ENCODE peak calls at places on chromosomes 4 and X, in nine cellular contexts. One of them, this sample, is unnamed. For H3K27me3, the result is how much of the 10 kb centered on the place peaks cover.

GRCh38 chr4:92255920-92256244 is 47.9 kb upstream of the GRID2 start:
- DNase-seq in GM23338: no peak
- DNase-seq in left ventricle myocardium inferior: no peak
- DNase-seq in naive thymus-derived CD4-positive, alpha-beta T cell: no peak
- DNase-seq in upper lobe of right lung: no peak
- DNase-seq in neural progenitor cell: no peak
- DNase-seq in iPS DF 6.9: no peak
- DNase-seq in dorsolateral prefrontal cortex: no peak
- DNase-seq in kidney epithelial cell: no peak
- DNase-seq in this sample: no peak

GRCh38 chrX:3567681-3568080 is 145.8 kb downstream of the PRKX start:
- DNase-seq in GM23338: no peak
- DNase-seq in left ventricle myocardium inferior: no peak
- DNase-seq in naive thymus-derived CD4-positive, alpha-beta T cell: no peak
- DNase-seq in upper lobe of right lung: no peak
- DNase-seq in neural progenitor cell: no peak
- DNase-seq in iPS DF 6.9: no peak
- DNase-seq in dorsolateral prefrontal cortex: no peak
- DNase-seq in kidney epithelial cell: no peak
- DNase-seq in this sample: no peak

GRCh38 chr4:61292322-61292721 is 92.2 kb downstream of the ADGRL3 start:
- DNase-seq in GM23338: no peak
- DNase-seq in left ventricle myocardium inferior: no peak
- DNase-seq in naive thymus-derived CD4-positive, alpha-beta T cell: no peak
- DNase-seq in upper lobe of right lung: no peak
- DNase-seq in neural progenitor cell: no peak
- DNase-seq in iPS DF 6.9: no peak
- DNase-seq in dorsolateral prefrontal cortex: no peak
- DNase-seq in kidney epithelial cell: no peak
- DNase-seq in this sample: no peak

GRCh38 chr4:178577933-178578332 is 1135.7 kb upstream of the AGA start:
- DNase-seq in GM23338: peak
- DNase-seq in left ventricle myocardium inferior: no peak
- DNase-seq in naive thymus-derived CD4-positive, alpha-beta T cell: no peak
- DNase-seq in upper lobe of right lung: no peak
- DNase-seq in neural progenitor cell: peak
- DNase-seq in iPS DF 6.9: no peak
- DNase-seq in dorsolateral prefrontal cortex: no peak
- DNase-seq in kidney epithelial cell: no peak
- DNase-seq in this sample: no peak

GRCh38 chr4:37634180-37634579 is 52.0 kb downstream of the RELL1 start:
- DNase-seq in GM23338: no peak
- DNase-seq in left ventricle myocardium inferior: no peak
- DNase-seq in naive thymus-derived CD4-positive, alpha-beta T cell: no peak
- DNase-seq in upper lobe of right lung: no peak
- DNase-seq in neural progenitor cell: no peak
- DNase-seq in iPS DF 6.9: no peak
- DNase-seq in dorsolateral prefrontal cortex: no peak
- DNase-seq in kidney epithelial cell: no peak
- DNase-seq in this sample: no peak

GRCh38 chr4:98642991-98643426 is 15.4 kb downstream of the TSPAN5 start:
- DNase-seq in GM23338: no peak
- DNase-seq in left ventricle myocardium inferior: no peak
- DNase-seq in naive thymus-derived CD4-positive, alpha-beta T cell: no peak
- DNase-seq in upper lobe of right lung: no peak
- DNase-seq in neural progenitor cell: no peak
- DNase-seq in iPS DF 6.9: no peak
- DNase-seq in dorsolateral prefrontal cortex: no peak
- DNase-seq in kidney epithelial cell: no peak
- DNase-seq in this sample: no peak

GRCh38 chr4:118373614-118374255 is 20.9 kb upstream of the PRSS12 start:
- DNase-seq in GM23338: no peak
- DNase-seq in left ventricle myocardium inferior: no peak
- DNase-seq in naive thymus-derived CD4-positive, alpha-beta T cell: no peak
- DNase-seq in upper lobe of right lung: no peak
- DNase-seq in neural progenitor cell: no peak
- DNase-seq in iPS DF 6.9: no peak
- DNase-seq in dorsolateral prefrontal cortex: no peak
- DNase-seq in kidney epithelial cell: no peak
- DNase-seq in this sample: no peak

GRCh38 chrX:135436966-135437866 is 15.5 kb downstream of the SMIM10L2A start:
- DNase-seq in GM23338: no peak
- DNase-seq in left ventricle myocardium inferior: no peak
- DNase-seq in naive thymus-derived CD4-positive, alpha-beta T cell: no peak
- DNase-seq in upper lobe of right lung: no peak
- DNase-seq in neural progenitor cell: no peak
- DNase-seq in iPS DF 6.9: no peak
- DNase-seq in dorsolateral prefrontal cortex: no peak
- DNase-seq in kidney epithelial cell: no peak
- DNase-seq in this sample: no peak

GRCh38 chr4:24063771-24064170 is 173.9 kb upstream of the PPARGC1A start:
- DNase-seq in GM23338: no peak
- DNase-seq in left ventricle myocardium inferior: no peak
- DNase-seq in naive thymus-derived CD4-positive, alpha-beta T cell: no peak
- DNase-seq in upper lobe of right lung: no peak
- DNase-seq in neural progenitor cell: no peak
- DNase-seq in iPS DF 6.9: no peak
- DNase-seq in dorsolateral prefrontal cortex: no peak
- DNase-seq in kidney epithelial cell: no peak
- DNase-seq in this sample: no peak

GRCh38 chr4:186196063-186196462 is 4.7 kb downstream of the CYP4V2 start:
- DNase-seq in GM23338: no peak
- DNase-seq in left ventricle myocardium inferior: no peak
- DNase-seq in naive thymus-derived CD4-positive, alpha-beta T cell: no peak
- DNase-seq in upper lobe of right lung: no peak
- DNase-seq in neural progenitor cell: no peak
- DNase-seq in iPS DF 6.9: no peak
- DNase-seq in dorsolateral prefrontal cortex: no peak
- DNase-seq in kidney epithelial cell: no peak
- DNase-seq in this sample: no peak

GRCh38 chr4:125041372-125041930 is 273.3 kb upstream of the FAT4 start:
- DNase-seq in GM23338: no peak
- DNase-seq in left ventricle myocardium inferior: no peak
- DNase-seq in naive thymus-derived CD4-positive, alpha-beta T cell: no peak
- DNase-seq in upper lobe of right lung: no peak
- DNase-seq in neural progenitor cell: no peak
- DNase-seq in iPS DF 6.9: no peak
- DNase-seq in dorsolateral prefrontal cortex: no peak
- DNase-seq in kidney epithelial cell: no peak
- DNase-seq in this sample: no peak

GRCh38 chrX:46029777-46030176 is 515.4 kb downstream of the ZNF674 start:
- DNase-seq in GM23338: no peak
- DNase-seq in left ventricle myocardium inferior: no peak
- DNase-seq in naive thymus-derived CD4-positive, alpha-beta T cell: no peak
- DNase-seq in upper lobe of right lung: no peak
- DNase-seq in neural progenitor cell: no peak
- DNase-seq in iPS DF 6.9: no peak
- DNase-seq in dorsolateral prefrontal cortex: no peak
- DNase-seq in kidney epithelial cell: no peak
- DNase-seq in this sample: no peak

GRCh38 chr4:30269850-30270249 is 450.3 kb upstream of the PCDH7 start:
- DNase-seq in GM23338: peak
- DNase-seq in left ventricle myocardium inferior: no peak
- DNase-seq in naive thymus-derived CD4-positive, alpha-beta T cell: no peak
- DNase-seq in upper lobe of right lung: no peak
- DNase-seq in neural progenitor cell: no peak
- DNase-seq in iPS DF 6.9: peak
- DNase-seq in dorsolateral prefrontal cortex: no peak
- DNase-seq in kidney epithelial cell: no peak
- DNase-seq in this sample: no peak

GRCh38 chr4:119136541-119136940 is 909 bp downstream of the MYOZ2 start:
- DNase-seq in GM23338: peak
- DNase-seq in left ventricle myocardium inferior: no peak
- DNase-seq in naive thymus-derived CD4-positive, alpha-beta T cell: no peak
- DNase-seq in upper lobe of right lung: no peak
- DNase-seq in neural progenitor cell: no peak
- DNase-seq in iPS DF 6.9: no peak
- DNase-seq in dorsolateral prefrontal cortex: no peak
- DNase-seq in kidney epithelial cell: no peak
- DNase-seq in this sample: no peak

GRCh38 chrX:66022742-66023725 is 16.8 kb downstream of the VSIG4 start:
- DNase-seq in GM23338: peak
- DNase-seq in left ventricle myocardium inferior: no peak
- DNase-seq in naive thymus-derived CD4-positive, alpha-beta T cell: no peak
- DNase-seq in upper lobe of right lung: no peak
- DNase-seq in neural progenitor cell: peak
- DNase-seq in iPS DF 6.9: no peak
- DNase-seq in dorsolateral prefrontal cortex: no peak
- DNase-seq in kidney epithelial cell: no peak
- DNase-seq in this sample: no peak

GRCh38 chr4:69832326-69833030 is 27.5 kb downstream of the SULT1E1 start:
- DNase-seq in GM23338: no peak
- DNase-seq in left ventricle myocardium inferior: no peak
- DNase-seq in naive thymus-derived CD4-positive, alpha-beta T cell: no peak
- DNase-seq in upper lobe of right lung: no peak
- DNase-seq in neural progenitor cell: no peak
- DNase-seq in iPS DF 6.9: no peak
- DNase-seq in dorsolateral prefrontal cortex: no peak
- DNase-seq in kidney epithelial cell: peak
- DNase-seq in this sample: no peak

GRCh38 chr4:7295917-7296660 is 103.8 kb downstream of the SORCS2 start:
- DNase-seq in GM23338: peak
- DNase-seq in left ventricle myocardium inferior: peak
- DNase-seq in naive thymus-derived CD4-positive, alpha-beta T cell: no peak
- DNase-seq in upper lobe of right lung: peak
- DNase-seq in neural progenitor cell: no peak
- DNase-seq in iPS DF 6.9: no peak
- DNase-seq in dorsolateral prefrontal cortex: peak
- DNase-seq in kidney epithelial cell: no peak
- DNase-seq in this sample: no peak

DNA sequence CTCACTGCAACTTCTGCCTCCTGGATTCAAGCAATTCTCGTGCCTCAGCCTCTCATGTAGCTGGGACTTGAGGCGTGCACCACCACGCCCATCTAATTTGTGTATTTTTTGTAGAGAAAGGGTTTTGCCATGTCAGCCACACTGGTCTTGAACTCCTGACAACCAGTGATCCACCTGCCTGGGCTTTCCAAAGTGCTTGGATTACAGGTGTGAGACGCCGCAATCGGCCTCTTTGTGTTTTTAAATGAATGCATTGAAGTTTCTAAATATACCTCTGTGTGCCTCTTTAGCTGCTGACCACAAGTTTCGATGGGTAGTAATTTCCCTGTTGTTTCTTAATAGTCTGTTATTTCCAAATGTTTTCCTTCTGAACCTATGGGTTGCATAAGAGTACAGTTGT is 765.3 kb upstream of the GRIA3 start:
- DNase-seq in GM23338: no peak
- DNase-seq in left ventricle myocardium inferior: no peak
- DNase-seq in naive thymus-derived CD4-positive, alpha-beta T cell: no peak
- DNase-seq in upper lobe of right lung: no peak
- DNase-seq in neural progenitor cell: no peak
- DNase-seq in iPS DF 6.9: no peak
- DNase-seq in dorsolateral prefrontal cortex: no peak
- DNase-seq in kidney epithelial cell: no peak
- DNase-seq in this sample: no peak
- H3K27me3 ChIP-seq in GM23338: under half
- H3K27me3 ChIP-seq in left ventricle myocardium inferior: under half
- H3K27me3 ChIP-seq in naive thymus-derived CD4-positive, alpha-beta T cell: under half
- H3K27me3 ChIP-seq in upper lobe of right lung: under half
- H3K27me3 ChIP-seq in neural progenitor cell: under half
- H3K27me3 ChIP-seq in iPS DF 6.9: under half
- H3K27me3 ChIP-seq in dorsolateral prefrontal cortex: under half
- H3K27me3 ChIP-seq in kidney epithelial cell: under half
- H3K27me3 ChIP-seq in this sample: under half

DNA sequence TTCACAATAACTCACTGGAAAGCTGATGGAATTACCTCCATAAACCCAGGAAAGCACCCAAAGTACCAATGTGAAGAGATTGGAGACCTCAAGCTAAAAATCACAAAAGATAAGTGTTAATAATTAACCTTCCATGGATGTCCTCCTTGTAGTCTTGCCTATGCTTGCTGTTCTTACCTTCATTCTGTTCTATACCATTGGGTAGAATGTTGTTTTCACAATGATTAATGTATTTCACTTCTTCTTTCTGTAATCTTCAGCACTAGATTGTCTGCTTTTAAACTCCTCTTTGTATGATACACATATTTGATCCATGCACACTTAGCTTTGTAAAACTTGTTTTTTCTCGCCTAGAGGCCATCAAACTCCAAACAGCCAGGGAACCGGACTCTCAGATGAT is 570.3 kb downstream of the RAPGEF2 start:
- DNase-seq in GM23338: no peak
- DNase-seq in left ventricle myocardium inferior: no peak
- DNase-seq in naive thymus-derived CD4-positive, alpha-beta T cell: no peak
- DNase-seq in upper lobe of right lung: no peak
- DNase-seq in neural progenitor cell: no peak
- DNase-seq in iPS DF 6.9: no peak
- DNase-seq in dorsolateral prefrontal cortex: no peak
- DNase-seq in kidney epithelial cell: no peak
- DNase-seq in this sample: no peak
- H3K27me3 ChIP-seq in GM23338: under half
- H3K27me3 ChIP-seq in left ventricle myocardium inferior: under half
- H3K27me3 ChIP-seq in naive thymus-derived CD4-positive, alpha-beta T cell: under half
- H3K27me3 ChIP-seq in upper lobe of right lung: under half
- H3K27me3 ChIP-seq in neural progenitor cell: under half
- H3K27me3 ChIP-seq in iPS DF 6.9: under half
- H3K27me3 ChIP-seq in dorsolateral prefrontal cortex: under half
- H3K27me3 ChIP-seq in kidney epithelial cell: under half
- H3K27me3 ChIP-seq in this sample: under half

DNA sequence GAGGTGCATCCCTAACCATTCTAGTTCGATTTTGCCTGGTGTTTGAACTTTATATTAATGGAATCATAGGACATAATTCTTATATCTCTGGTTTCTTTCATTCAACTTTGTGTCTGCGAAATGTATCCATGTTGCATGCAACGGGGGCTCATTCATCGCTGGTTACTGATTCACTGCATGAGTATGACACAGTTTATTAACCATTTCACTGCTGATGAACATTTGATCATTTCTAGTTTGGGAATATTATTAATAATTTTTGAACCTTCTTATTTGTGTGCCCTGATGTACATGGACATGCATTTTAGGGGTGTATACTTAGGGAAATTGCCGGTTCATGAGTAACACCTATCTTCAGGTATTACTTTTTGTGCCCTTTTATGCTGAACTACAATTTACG is 5.1 kb upstream of the TMEM271 start:
- DNase-seq in GM23338: no peak
- DNase-seq in left ventricle myocardium inferior: no peak
- DNase-seq in naive thymus-derived CD4-positive, alpha-beta T cell: no peak
- DNase-seq in upper lobe of right lung: no peak
- DNase-seq in neural progenitor cell: no peak
- DNase-seq in iPS DF 6.9: no peak
- DNase-seq in dorsolateral prefrontal cortex: no peak
- DNase-seq in kidney epithelial cell: no peak
- DNase-seq in this sample: no peak
- H3K27me3 ChIP-seq in GM23338: half or more
- H3K27me3 ChIP-seq in left ventricle myocardium inferior: half or more
- H3K27me3 ChIP-seq in naive thymus-derived CD4-positive, alpha-beta T cell: under half
- H3K27me3 ChIP-seq in upper lobe of right lung: half or more
- H3K27me3 ChIP-seq in neural progenitor cell: half or more
- H3K27me3 ChIP-seq in iPS DF 6.9: under half
- H3K27me3 ChIP-seq in dorsolateral prefrontal cortex: under half
- H3K27me3 ChIP-seq in kidney epithelial cell: under half
- H3K27me3 ChIP-seq in this sample: under half

DNA sequence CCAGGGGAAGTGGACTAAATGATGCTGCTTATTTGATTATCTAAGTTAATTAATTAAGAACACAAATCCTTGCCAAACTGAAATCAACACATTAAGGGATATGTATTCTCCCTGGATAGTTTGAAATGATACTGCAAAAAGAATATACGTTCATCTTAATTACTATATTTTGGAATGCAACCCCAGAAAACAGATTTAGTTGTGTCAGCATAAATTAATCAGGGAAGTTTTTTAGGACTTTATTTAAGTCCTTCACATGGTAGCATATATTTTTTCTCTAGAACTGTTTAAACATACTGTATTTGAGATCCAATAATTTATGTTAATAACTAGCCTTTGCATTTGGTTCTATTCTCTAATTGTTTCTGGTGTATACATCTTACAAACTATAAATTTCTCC is 52.5 kb downstream of the NRK start:
- DNase-seq in GM23338: no peak
- DNase-seq in left ventricle myocardium inferior: no peak
- DNase-seq in naive thymus-derived CD4-positive, alpha-beta T cell: no peak
- DNase-seq in upper lobe of right lung: no peak
- DNase-seq in neural progenitor cell: no peak
- DNase-seq in iPS DF 6.9: no peak
- DNase-seq in dorsolateral prefrontal cortex: no peak
- DNase-seq in kidney epithelial cell: no peak
- DNase-seq in this sample: no peak
- H3K27me3 ChIP-seq in GM23338: under half
- H3K27me3 ChIP-seq in left ventricle myocardium inferior: under half
- H3K27me3 ChIP-seq in naive thymus-derived CD4-positive, alpha-beta T cell: under half
- H3K27me3 ChIP-seq in upper lobe of right lung: under half
- H3K27me3 ChIP-seq in neural progenitor cell: under half
- H3K27me3 ChIP-seq in iPS DF 6.9: under half
- H3K27me3 ChIP-seq in dorsolateral prefrontal cortex: under half
- H3K27me3 ChIP-seq in kidney epithelial cell: under half
- H3K27me3 ChIP-seq in this sample: under half

This sample was measured in aorta.